ENCODE peak calls at places on chromosomes 7 and 10, in six cellular contexts. Z is mammary epithelial cell, O is AG09309, C is esophagus squamous epithelium, T is upper lobe of right lung, K is tibial artery. F is an unnamed sample.
A peak's percentile ranks its signal among the peaks of the same experiment; 100 is the strongest.

GRCh38 chr7:36896418-36896817 is 172.1 kb upstream of the AOAH start:
- DNase-seq in K (no peak), Z (no peak), C (no peak), T (no peak), O (no peak), F (no peak)

GRCh38 chr7:66043681-66044497 is 31.7 kb upstream of the ASL start:
- DNase-seq in T (peak; percentile 88), O (no peak), C (no peak), Z (no peak), K (peak; percentile 25), F (no peak)

GRCh38 chr10:72692897-72693598 is 1.1 kb downstream of the MCU start:
- DNase-seq in C (no peak), Z (peak; percentile 26), K (no peak), T (no peak), O (no peak), F (no peak)

GRCh38 chr7:39360038-39360437 is 206.2 kb upstream of the YAE1 start:
- DNase-seq in O (no peak), Z (no peak), K (no peak), C (no peak), T (no peak), F (no peak)

GRCh38 chr10:43353495-43354324 is 17.7 kb upstream of the FXYD4 start:
- DNase-seq in C (no peak), O (peak; percentile 1), Z (no peak), K (no peak), T (no peak), F (no peak)

GRCh38 chr7:76998263-76998666 is 33.9 kb downstream of the SPDYE17 start:
- DNase-seq in K (no peak), C (no peak), T (peak; percentile 10), Z (no peak), O (no peak), F (peak; percentile 0)

GRCh38 chr7:64799-65430 is 127.5 kb upstream of the FAM20C start:
- DNase-seq in K (no peak), Z (no peak), O (no peak), C (no peak), T (peak; percentile 62), F (no peak)

GRCh38 chr7:116984917-116985316 is 31.6 kb downstream of the ST7 start:
- DNase-seq in Z (no peak), K (no peak), O (no peak), C (no peak), T (no peak), F (no peak)

DNA sequence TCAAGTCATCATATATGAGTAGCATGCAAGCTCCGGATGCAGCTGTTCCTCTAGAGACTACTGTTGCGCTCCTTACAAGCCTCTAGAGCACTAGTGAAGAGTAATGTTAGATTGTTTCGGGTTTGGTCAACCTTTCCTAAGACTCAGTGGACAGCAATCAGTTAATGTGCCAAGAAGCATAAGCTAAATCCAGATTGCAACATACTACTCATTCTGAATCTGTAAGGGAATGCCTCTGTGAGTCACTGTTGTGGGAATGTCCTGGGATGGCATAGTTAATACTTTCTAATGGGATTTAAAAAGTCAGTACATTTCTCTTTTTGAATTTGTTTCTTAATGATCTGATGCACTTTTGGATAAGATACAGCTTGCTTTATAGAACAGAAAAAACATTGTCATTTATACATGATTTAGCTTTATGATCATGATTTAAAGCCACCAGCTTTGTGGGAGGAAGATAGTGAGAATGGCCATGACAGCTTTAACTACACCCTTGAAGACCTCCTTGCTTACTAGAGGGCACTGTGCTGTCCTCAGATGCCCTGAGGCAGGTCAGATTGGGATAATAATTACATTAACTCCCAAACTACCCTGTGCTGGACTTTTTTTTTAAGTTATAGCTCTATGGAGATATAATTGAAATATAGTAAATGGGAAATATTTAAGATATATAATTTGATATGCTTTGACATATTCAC is 138.4 kb downstream of the SDK1 start:
- DNase-seq in K (no peak), C (no peak), O (peak; percentile 10), T (no peak), Z (peak; percentile 88), F (no peak)
- TF ChIP-seq CTCF in K (no peak), C (no peak), O (no peak), T (no peak), Z (no peak), F (no peak)

DNA sequence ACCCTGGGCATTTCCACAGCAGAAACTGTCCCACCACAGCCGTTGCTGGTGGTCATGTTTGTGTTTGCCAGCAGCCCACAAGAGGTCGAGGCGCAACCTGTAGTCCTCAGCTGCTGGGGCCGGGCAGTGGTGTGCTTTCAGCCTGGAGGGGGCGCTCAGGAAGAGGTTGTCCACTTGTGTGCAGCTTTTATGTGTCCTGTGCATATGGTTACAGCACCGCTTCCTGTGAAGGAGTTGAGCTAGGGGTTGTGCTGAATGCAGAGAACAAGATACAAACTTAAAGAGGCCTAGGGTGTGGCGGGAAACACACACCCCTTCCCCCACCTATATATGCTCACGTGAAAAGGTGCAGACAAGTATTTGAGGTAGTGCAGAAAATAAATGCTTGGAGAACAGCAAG is 29.5 kb upstream of the PFKFB3 start:
- DNase-seq in O (no peak), K (no peak), Z (no peak), T (no peak), C (no peak), F (no peak)
- TF ChIP-seq CTCF in O (no peak), K (no peak), Z (no peak), T (peak; percentile 11), C (no peak), F (no peak)

GRCh38 chr7:140983802-140984201 is 30.9 kb downstream of the MRPS33 start:
- DNase-seq in K (no peak), O (no peak), Z (no peak), T (no peak), C (no peak), F (no peak)
- TF ChIP-seq CTCF in K (no peak), O (no peak), Z (peak; percentile 22), T (peak; percentile 15), C (no peak), F (peak; percentile 46)

DNA sequence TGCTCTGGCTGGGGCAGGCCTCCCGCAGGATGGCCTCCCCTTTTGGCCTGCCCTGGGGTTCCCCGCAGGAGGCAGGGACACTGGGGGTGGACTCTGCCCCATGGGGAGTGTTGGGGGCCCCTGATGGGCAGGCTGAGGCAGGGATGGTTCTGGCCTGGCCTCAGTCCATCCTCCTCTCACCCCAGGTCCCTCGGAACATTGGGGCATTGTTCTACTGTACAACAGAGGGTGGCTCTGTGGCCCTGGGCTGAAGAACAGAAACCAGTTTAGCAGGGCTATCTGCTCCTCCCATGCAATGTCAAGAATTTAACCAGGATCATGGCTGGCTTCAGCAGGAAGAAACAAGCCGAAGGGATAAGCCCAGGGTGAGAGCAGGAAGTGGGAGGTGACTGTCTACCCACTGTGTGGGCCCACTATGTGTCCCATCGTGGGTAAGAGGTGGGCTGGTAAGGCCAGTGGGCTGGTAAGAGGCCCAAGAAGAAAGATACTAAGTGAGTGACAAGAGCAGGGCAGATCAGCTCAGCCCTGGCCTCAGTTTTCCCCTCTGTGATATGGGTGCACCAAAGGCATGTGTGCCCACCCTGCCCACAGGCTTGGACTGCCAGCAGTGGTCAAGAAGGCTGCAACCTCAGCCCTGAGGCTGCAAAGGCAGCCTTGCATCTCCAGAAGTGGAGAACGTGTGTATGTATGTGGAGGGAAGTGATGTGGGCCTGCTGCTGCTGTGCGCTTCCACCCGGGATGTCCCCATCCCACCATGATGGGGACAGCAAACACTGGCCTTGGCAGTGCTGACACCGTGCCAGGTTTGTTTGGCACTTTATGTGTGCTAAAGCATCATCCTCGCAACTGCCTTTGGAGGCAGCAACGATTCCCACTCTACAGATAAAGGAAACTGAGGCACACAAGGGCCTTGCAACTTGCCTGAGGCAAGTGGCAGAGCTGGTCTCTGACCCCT is 138.9 kb downstream of the SH3PXD2A start:
- DNase-seq in T (no peak), O (no peak), K (no peak), C (no peak), Z (peak; percentile 86), F (no peak)
- TF ChIP-seq CTCF in T (no peak), O (no peak), K (no peak), C (no peak), Z (peak; percentile 25), F (no peak)

GRCh38 chr10:2627969-2628368 is 439.4 kb upstream of the PFKP start:
- DNase-seq in T (no peak), C (no peak), Z (no peak), O (no peak), K (no peak), F (no peak)

GRCh38 chr10:2633630-2634029 is 433.7 kb upstream of the PFKP start:
- DNase-seq in K (no peak), C (no peak), T (no peak), Z (no peak), O (no peak), F (no peak)

DNA sequence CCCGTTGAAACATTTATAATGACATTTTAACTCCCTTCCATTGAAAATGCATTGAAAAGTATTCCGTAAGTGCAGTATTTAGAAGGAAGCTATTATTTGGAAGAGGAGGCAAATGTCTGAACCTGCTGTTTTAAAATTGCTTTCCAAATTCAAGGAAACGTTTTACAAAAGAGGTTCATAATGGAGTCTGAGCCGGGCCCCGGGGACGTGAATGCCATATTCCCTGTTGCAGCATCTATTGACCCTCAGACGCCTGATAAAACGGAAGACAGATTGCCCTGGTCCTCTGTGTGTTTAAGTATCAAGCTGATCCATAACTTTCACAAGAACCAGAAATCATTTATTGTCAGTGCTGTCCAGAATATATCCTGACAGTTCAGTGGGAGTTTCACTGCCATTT is 435.8 kb upstream of the PFKP start:
- DNase-seq in Z (no peak), T (no peak), O (no peak), K (no peak), C (no peak), F (no peak)
- TF ChIP-seq CTCF in Z (no peak), T (no peak), O (no peak), K (no peak), C (no peak), F (no peak)

DNA sequence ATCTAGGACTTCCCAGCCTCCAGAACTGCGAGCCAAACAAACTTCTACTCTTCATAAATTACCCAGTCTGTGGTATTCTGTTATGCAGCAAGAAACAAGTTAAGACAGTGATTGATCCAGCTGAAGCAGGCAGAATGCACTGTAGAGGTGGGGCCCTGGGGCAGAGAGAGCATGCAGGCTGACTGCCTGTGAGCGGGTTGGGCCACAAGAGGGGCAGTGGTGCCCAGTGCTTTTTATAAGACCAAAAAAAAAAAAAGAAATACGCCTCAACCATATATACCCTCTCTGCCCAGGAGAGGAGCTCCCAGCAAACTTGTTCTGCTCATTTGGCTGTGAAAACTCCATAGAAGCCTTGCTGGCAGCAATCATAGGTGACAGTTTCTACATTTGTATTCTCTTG is 104.7 kb downstream of the SORBS1 start:
- DNase-seq in Z (peak; percentile 69), K (no peak), T (no peak), C (no peak), O (no peak), F (no peak)
- TF ChIP-seq CTCF in Z (peak; percentile 8), K (no peak), T (no peak), C (no peak), O (no peak), F (no peak)

GRCh38 chr7:144477348-144477747 is 73.9 kb upstream of the NOBOX start:
- DNase-seq in O (no peak), Z (no peak), T (no peak), K (no peak), C (no peak), F (no peak)
- TF ChIP-seq CTCF in O (no peak), Z (no peak), T (no peak), K (no peak), C (no peak), F (no peak)

F was measured in D721Med.